ENCODE peak calls at places on chromosomes 2 and 18, in nine cellular contexts. U is HepG2, I is GM23338, T is Peyer's patch, N is AG09309, V is brain microvascular endothelial cell, K is esophagus squamous epithelium, B is heart left ventricle, Z is cardiac fibroblast. X is an unnamed sample.

GRCh38 chr2:10460366-10460796 is 12.3 kb upstream of the ODC1 start:
- DNase-seq in U (no peak), I (no peak), T (peak), N (no peak), V (no peak), K (no peak), B (no peak), Z (no peak), X (no peak)

GRCh38 chr18:58649966-58650816 is 21.1 kb upstream of the MALT1 start:
- DNase-seq in U (no peak), I (no peak), T (no peak), N (no peak), V (no peak), K (no peak), B (no peak), Z (no peak), X (no peak)

GRCh38 chr2:48905696-48906095 is 150.2 kb upstream of the LHCGR start:
- DNase-seq in U (no peak), I (no peak), T (no peak), N (no peak), V (no peak), K (no peak), B (no peak), Z (no peak), X (no peak)

GRCh38 chr2:101558740-101559508 is 84.0 kb upstream of the RFX8 start:
- DNase-seq in U (peak), I (no peak), T (no peak), N (no peak), V (peak), K (no peak), B (peak), Z (peak), X (peak)

GRCh38 chr2:218896501-218897393 is 16.1 kb downstream of the WNT10A start:
- DNase-seq in U (no peak), I (peak), T (peak), N (no peak), V (no peak), K (no peak), B (no peak), Z (peak), X (peak)

GRCh38 chr2:240603081-240603835 is 16.7 kb downstream of the CAPN10 start:
- DNase-seq in U (no peak), I (no peak), T (peak), N (no peak), V (no peak), K (no peak), B (peak), Z (no peak), X (no peak)

GRCh38 chr2:148927010-148927409 is 52.0 kb downstream of the KIF5C start:
- DNase-seq in U (no peak), I (no peak), T (peak), N (no peak), V (no peak), K (peak), B (peak), Z (no peak), X (no peak)

GRCh38 chr2:234130734-234131133 is 80.2 kb downstream of the SPP2 start:
- DNase-seq in U (no peak), I (no peak), T (no peak), N (no peak), V (no peak), K (no peak), B (no peak), Z (no peak), X (no peak)

GRCh38 chr2:217954469-217954868 is 48.3 kb downstream of the TNS1 start:
- DNase-seq in U (no peak), I (no peak), T (peak), N (no peak), V (no peak), K (no peak), B (peak), Z (no peak), X (no peak)

GRCh38 chr18:10368456-10369453 is 85.7 kb upstream of the APCDD1 start:
- DNase-seq in U (no peak), I (no peak), T (no peak), N (no peak), V (no peak), K (no peak), B (no peak), Z (no peak), X (no peak)

GRCh38 chr2:636649-637405 is 40.4 kb downstream of the TMEM18 start:
- DNase-seq in U (peak), I (peak), T (peak), N (no peak), V (peak), K (no peak), B (peak), Z (peak), X (peak)

GRCh38 chr2:11746807-11747459 is 501 bp downstream of the LPIN1 start:
- DNase-seq in U (peak), I (peak), T (no peak), N (no peak), V (peak), K (no peak), B (no peak), Z (peak), X (peak)

GRCh38 chr2:189407161-189407943 is 33.9 kb upstream of the WDR75 start:
- DNase-seq in U (no peak), I (no peak), T (no peak), N (peak), V (peak), K (no peak), B (no peak), Z (peak), X (peak)

GRCh38 chr2:20665261-20666113 is 1.5 kb upstream of the GDF7 start:
- DNase-seq in U (no peak), I (peak), T (no peak), N (no peak), V (no peak), K (no peak), B (no peak), Z (no peak), X (no peak)

GRCh38 chr2:136767030-136767429 is 1.7 kb downstream of the THSD7B start:
- DNase-seq in U (no peak), I (no peak), T (no peak), N (no peak), V (no peak), K (no peak), B (no peak), Z (no peak), X (no peak)

GRCh38 chr2:129881786-129882396 is 97.6 kb upstream of the RAB6C start:
- DNase-seq in U (no peak), I (no peak), T (no peak), N (no peak), V (no peak), K (no peak), B (no peak), Z (no peak), X (no peak)

GRCh38 chr2:241940329-241940728 is 70.8 kb downstream of the RTP5 start:
- DNase-seq in U (peak), I (peak), T (no peak), N (no peak), V (no peak), K (no peak), B (no peak), Z (peak), X (no peak)
- TF ChIP-seq CTCF in U (peak), I (peak), T (no peak), N (peak), V (peak), K (no peak), B (peak), Z (peak), X (peak)

GRCh38 chr18:78983530-78983929 is 3.9 kb downstream of the SALL3 start:
- DNase-seq in U (no peak), I (peak), T (no peak), N (no peak), V (no peak), K (no peak), B (no peak), Z (no peak), X (no peak)
- H3K4me3 ChIP-seq in U (no peak), I (peak), T (no peak), N (no peak), V (no peak), K (no peak), B (no peak), Z (no peak), X (no peak)

DNA sequence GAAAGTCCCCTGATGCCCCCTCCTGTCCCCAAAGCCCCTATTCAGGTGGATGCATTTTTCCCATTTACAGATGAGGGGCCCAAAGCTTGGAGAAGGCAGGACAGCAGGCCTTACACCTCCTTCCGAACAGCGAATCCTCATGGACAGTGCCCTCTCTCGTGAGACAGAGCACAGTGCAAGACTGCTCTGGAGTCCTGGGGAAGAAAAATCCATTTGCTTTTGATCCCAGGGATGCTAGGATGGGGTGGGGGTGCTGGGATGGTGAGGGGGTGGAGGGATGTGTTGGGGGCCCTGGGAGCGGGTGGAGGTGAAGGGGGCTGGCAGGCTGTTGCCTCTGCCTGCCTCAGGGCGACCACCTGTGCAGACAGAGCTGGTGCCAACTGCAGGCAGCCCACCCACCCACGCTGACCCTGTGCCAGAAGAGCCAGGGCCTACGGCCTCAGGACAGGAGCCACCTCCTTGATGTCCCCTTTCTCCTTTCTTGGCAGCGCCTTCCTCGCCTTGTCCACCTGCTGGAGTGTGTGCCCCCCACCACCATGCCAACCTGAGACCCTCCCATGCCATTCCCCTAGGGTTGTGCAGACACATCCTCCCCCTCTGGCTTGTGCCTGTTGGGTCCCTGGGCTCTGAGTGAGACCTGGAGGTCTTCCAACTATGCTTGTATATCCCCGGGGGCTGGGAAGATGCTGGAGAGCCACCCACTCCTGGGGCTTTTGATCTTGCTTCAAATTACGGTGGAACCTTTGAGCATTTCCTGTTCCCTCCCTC is 66.3 kb upstream of the SH3RF3 start:
- DNase-seq in U (no peak), I (peak), T (no peak), N (no peak), V (no peak), K (no peak), B (no peak), Z (no peak), X (no peak)
- TF ChIP-seq CTCF in U (peak), I (peak), T (no peak), N (no peak), V (no peak), K (no peak), B (no peak), Z (no peak), X (no peak)

DNA sequence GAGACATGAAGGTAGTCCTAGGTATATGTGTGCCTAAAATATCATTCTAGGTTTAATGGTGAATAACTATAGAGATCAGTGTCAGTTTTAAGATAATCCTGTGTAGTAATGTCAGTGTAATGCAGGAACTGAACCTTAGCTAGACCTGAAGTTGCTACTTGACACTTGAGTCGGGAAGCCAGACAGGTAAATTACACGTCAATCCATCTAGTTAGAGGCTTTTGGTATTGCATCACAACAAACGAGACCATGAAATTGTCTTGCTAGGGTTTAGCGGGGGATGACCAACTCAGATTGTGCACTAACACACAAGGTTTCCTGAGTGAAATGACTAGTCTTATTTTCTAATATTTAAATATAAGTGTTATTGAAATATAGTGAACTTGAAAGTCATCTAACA is 2.0 kb downstream of the YPEL5 start:
- DNase-seq in U (no peak), I (peak), T (no peak), N (no peak), V (no peak), K (no peak), B (no peak), Z (no peak), X (no peak)
- H3K4me3 ChIP-seq in U (no peak), I (peak), T (no peak), N (no peak), V (no peak), K (peak), B (no peak), Z (no peak), X (no peak)